ENCODE peak calls at places on chromosomes 2 and 18, in eight cellular contexts. X is NCI-H2227 treated with DMSO at 0.1 percent for 48 hours; Q is SK-MEL-5; K is Jurkat, Clone E6-1; H is mesothelial cell of epicardium; E is left ventricle myocardium inferior; R is stromal cell of bone marrow; J is MV-4-11. T is an unnamed sample.

GRCh38 chr2:135504811-135505210 is 26.2 kb downstream of the ZRANB3 start:
- DNase-seq in X (no peak), Q (no peak), K (no peak), H (no peak), E (no peak), R (no peak), J (no peak), T (no peak)

GRCh38 chr2:135551356-135551755 is 20.1 kb downstream of the R3HDM1 start:
- DNase-seq in X (no peak), Q (no peak), K (no peak), H (no peak), E (no peak), R (no peak), J (no peak), T (no peak)

GRCh38 chr2:156486175-156486574 is 50.0 kb downstream of the GPD2 start:
- DNase-seq in X (no peak), Q (no peak), K (no peak), H (no peak), E (no peak), R (peak; percentile 28), J (no peak), T (no peak)

GRCh38 chr2:10981461-10981860 is 69.7 kb downstream of the KCNF1 start:
- DNase-seq in X (no peak), Q (no peak), K (no peak), H (no peak), E (no peak), R (no peak), J (no peak), T (no peak)

GRCh38 chr2:110727923-110728322 is 4.5 kb upstream of the ACOXL start:
- DNase-seq in X (no peak), Q (no peak), K (no peak), H (no peak), E (no peak), R (no peak), J (no peak), T (no peak)

GRCh38 chr2:222897898-222898297 is 37.1 kb downstream of the ACSL3 start:
- DNase-seq in X (no peak), Q (no peak), K (no peak), H (no peak), E (no peak), R (no peak), J (peak; percentile 66), T (no peak)

GRCh38 chr2:72425996-72426395 is 278.3 kb upstream of the CYP26B1 start:
- DNase-seq in X (no peak), Q (no peak), K (peak; percentile 10), H (no peak), E (no peak), R (no peak), J (no peak), T (no peak)

GRCh38 chr2:149451417-149452165 is 121.2 kb downstream of the LYPD6 start:
- DNase-seq in X (no peak), Q (no peak), K (no peak), H (no peak), E (no peak), R (no peak), J (peak; percentile 20), T (no peak)

GRCh38 chr2:118973542-118973951 is 31.6 kb downstream of the MARCO start:
- DNase-seq in X (no peak), Q (no peak), K (no peak), H (no peak), E (peak; percentile 46), R (peak; percentile 8), J (peak; percentile 44), T (peak; percentile 4)

GRCh38 chr2:50401772-50402653 is 629.9 kb downstream of the NRXN1 start:
- DNase-seq in X (peak; percentile 75), Q (peak; percentile 75), K (peak; percentile 23), H (peak; percentile 80), E (no peak), R (peak; percentile 28), J (peak; percentile 42), T (no peak)

GRCh38 chr2:223093436-223093839 is 41.4 kb downstream of the KCNE4 start:
- DNase-seq in X (no peak), Q (peak; percentile 45), K (no peak), H (no peak), E (peak; percentile 70), R (peak; percentile 63), J (no peak), T (no peak)

GRCh38 chr2:171436307-171436706 is 2.3 kb downstream of the DCAF17 start:
- DNase-seq in X (no peak), Q (no peak), K (no peak), H (no peak), E (no peak), R (peak; percentile 77), J (peak; percentile 6), T (no peak)

GRCh38 chr2:231573096-231573495 is 19.6 kb upstream of the TEX44 start:
- DNase-seq in X (no peak), Q (no peak), K (no peak), H (no peak), E (no peak), R (no peak), J (no peak), T (no peak)

GRCh38 chr2:113226462-113226861 is 52.3 kb downstream of the PAX8 start:
- DNase-seq in X (no peak), Q (no peak), K (no peak), H (no peak), E (no peak), R (no peak), J (no peak), T (no peak)

GRCh38 chr2:61117534-61117933 is 44.5 kb upstream of the C2orf74 start:
- DNase-seq in X (no peak), Q (peak; percentile 51), K (no peak), H (no peak), E (no peak), R (no peak), J (no peak), T (no peak)

GRCh38 chr18:36536426-36536825 is 238.9 kb downstream of the FHOD3 start:
- DNase-seq in X (peak; percentile 57), Q (no peak), K (peak; percentile 36), H (no peak), E (no peak), R (no peak), J (no peak), T (no peak)

GRCh38 chr2:226002438-226002837 is 602.9 kb downstream of the NYAP2 start:
- DNase-seq in X (no peak), Q (peak; percentile 33), K (no peak), H (no peak), E (no peak), R (peak; percentile 85), J (peak; percentile 92), T (peak; percentile 52)

GRCh38 chr2:241546771-241547498 is 11.6 kb upstream of the BOK start:
- DNase-seq in X (no peak), Q (no peak), K (no peak), H (no peak), E (no peak), R (peak; percentile 45), J (peak; percentile 36), T (peak; percentile 14)

GRCh38 chr2:218419630-218420216 is 800 bp downstream of the VIL1 start:
- DNase-seq in X (no peak), Q (no peak), K (no peak), H (no peak), E (no peak), R (no peak), J (no peak), T (no peak)

GRCh38 chr2:240247868-240248820 is 107.7 kb upstream of the OTOS start:
- DNase-seq in X (no peak), Q (no peak), K (no peak), H (no peak), E (no peak), R (no peak), J (no peak), T (no peak)

GRCh38 chr2:101734511-101735165 is 37.1 kb downstream of the MAP4K4 start:
- DNase-seq in X (no peak), Q (no peak), K (no peak), H (no peak), E (no peak), R (no peak), J (no peak), T (no peak)

GRCh38 chr2:105460048-105460732 is 61.3 kb upstream of the FHL2 start:
- DNase-seq in X (no peak), Q (no peak), K (no peak), H (no peak), E (no peak), R (no peak), J (no peak), T (peak; percentile 10)

GRCh38 chr2:55419236-55419513 is 481 bp downstream of the CCDC88A start:
- DNase-seq in X (no peak), Q (peak; percentile 65), K (no peak), H (no peak), E (no peak), R (no peak), J (no peak), T (no peak)

GRCh38 chr2:181810823-181811695 is 80.5 kb upstream of the ITPRID2 start:
- DNase-seq in X (peak; percentile 8), Q (no peak), K (no peak), H (no peak), E (no peak), R (peak; percentile 40), J (peak; percentile 72), T (peak; percentile 28)

GRCh38 chr2:107361951-107362350 is 464.7 kb upstream of the RGPD4 start:
- DNase-seq in X (no peak), Q (peak; percentile 53), K (no peak), H (no peak), E (no peak), R (no peak), J (no peak), T (no peak)

GRCh38 chr2:104127049-104127770 is 726.7 kb upstream of the POU3F3 start:
- DNase-seq in X (no peak), Q (no peak), K (no peak), H (no peak), E (no peak), R (no peak), J (no peak), T (no peak)

GRCh38 chr2:233700028-233700635 is 7.4 kb downstream of the UGT1A6 start:
- DNase-seq in X (no peak), Q (no peak), K (no peak), H (no peak), E (no peak), R (peak; percentile 53), J (no peak), T (peak; percentile 64)

GRCh38 chr2:6957910-6958615 is 40.9 kb downstream of the RNF144A start:
- DNase-seq in X (no peak), Q (no peak), K (no peak), H (no peak), E (no peak), R (no peak), J (no peak), T (no peak)

GRCh38 chr2:218209078-218209477 is 7.9 kb upstream of the ARPC2 start:
- DNase-seq in X (no peak), Q (no peak), K (no peak), H (no peak), E (no peak), R (no peak), J (no peak), T (no peak)

GRCh38 chr2:162058973-162059668 is 14.9 kb downstream of the DPP4 start:
- DNase-seq in X (no peak), Q (peak; percentile 4), K (no peak), H (no peak), E (no peak), R (no peak), J (no peak), T (no peak)

GRCh38 chr2:224259831-224260230 is 142.1 kb downstream of the FAM124B start:
- DNase-seq in X (no peak), Q (no peak), K (no peak), H (no peak), E (no peak), R (no peak), J (no peak), T (no peak)

GRCh38 chr2:201188449-201188848 is 5.5 kb downstream of the CASP10 start:
- DNase-seq in X (no peak), Q (no peak), K (no peak), H (no peak), E (no peak), R (no peak), J (no peak), T (no peak)

GRCh38 chr2:15748736-15749323 is 157.2 kb downstream of the DDX1 start:
- DNase-seq in X (no peak), Q (peak; percentile 78), K (peak; percentile 11), H (peak; percentile 66), E (no peak), R (no peak), J (no peak), T (no peak)

GRCh38 chr2:79040967-79041582 is 15.6 kb downstream of the REG3G start:
- DNase-seq in X (peak; percentile 61), Q (peak; percentile 68), K (peak; percentile 8), H (no peak), E (no peak), R (no peak), J (peak; percentile 12), T (no peak)